ENCODE peak calls at places on chromosomes 11 and 22, in ten cellular contexts. One of them, this sample, is unnamed. For H3K4me1 and H3K9me2, the result is how much of the 10 kb centered on the place peaks cover.

GRCh38 chr11:26993965-26994446 is at the start of gene FIBIN:
- DNase-seq in GM23338: peak
- DNase-seq in OCI-LY7: no peak
- DNase-seq in MM.1S: no peak
- DNase-seq in Karpas-422: no peak
- DNase-seq in PC-3: no peak
- DNase-seq in hepatocyte: peak
- DNase-seq in GM23248: peak
- DNase-seq in SK-N-SH: no peak
- DNase-seq in HCT116: no peak
- DNase-seq in this sample: no peak

GRCh38 chr11:95534809-95535208 is 254.8 kb downstream of the FAM76B start:
- DNase-seq in MM.1S: no peak
- DNase-seq in SK-N-SH: no peak
- DNase-seq in OCI-LY7: no peak
- DNase-seq in GM23248: no peak
- DNase-seq in GM23338: no peak
- DNase-seq in PC-3: no peak
- DNase-seq in Karpas-422: no peak
- DNase-seq in HCT116: no peak
- DNase-seq in hepatocyte: no peak
- DNase-seq in this sample: no peak

GRCh38 chr22:30275625-30276024 is 9.0 kb upstream of the OSM start:
- DNase-seq in HCT116: no peak
- DNase-seq in GM23248: no peak
- DNase-seq in Karpas-422: no peak
- DNase-seq in SK-N-SH: no peak
- DNase-seq in MM.1S: no peak
- DNase-seq in hepatocyte: no peak
- DNase-seq in PC-3: no peak
- DNase-seq in GM23338: no peak
- DNase-seq in OCI-LY7: peak
- DNase-seq in this sample: no peak

GRCh38 chr11:121555172-121555571 is 102.4 kb upstream of the SORL1-AS1 start:
- DNase-seq in hepatocyte: no peak
- DNase-seq in GM23338: no peak
- DNase-seq in PC-3: no peak
- DNase-seq in OCI-LY7: no peak
- DNase-seq in MM.1S: no peak
- DNase-seq in HCT116: no peak
- DNase-seq in GM23248: no peak
- DNase-seq in SK-N-SH: peak
- DNase-seq in Karpas-422: no peak
- DNase-seq in this sample: no peak

GRCh38 chr22:49614966-49615965 is 212.4 kb downstream of the BRD1 start:
- DNase-seq in MM.1S: no peak
- DNase-seq in GM23338: no peak
- DNase-seq in HCT116: no peak
- DNase-seq in hepatocyte: no peak
- DNase-seq in Karpas-422: no peak
- DNase-seq in PC-3: no peak
- DNase-seq in OCI-LY7: no peak
- DNase-seq in SK-N-SH: no peak
- DNase-seq in GM23248: no peak
- DNase-seq in this sample: no peak

GRCh38 chr11:119115484-119116234 is 5.7 kb upstream of the HINFP start:
- DNase-seq in MM.1S: no peak
- DNase-seq in SK-N-SH: no peak
- DNase-seq in HCT116: no peak
- DNase-seq in GM23338: peak
- DNase-seq in Karpas-422: peak
- DNase-seq in hepatocyte: no peak
- DNase-seq in PC-3: no peak
- DNase-seq in GM23248: no peak
- DNase-seq in OCI-LY7: no peak
- DNase-seq in this sample: no peak

GRCh38 chr11:83424376-83425136 is 138.4 kb upstream of the CCDC90B start:
- DNase-seq in GM23338: no peak
- DNase-seq in Karpas-422: no peak
- DNase-seq in PC-3: no peak
- DNase-seq in SK-N-SH: no peak
- DNase-seq in hepatocyte: no peak
- DNase-seq in GM23248: no peak
- DNase-seq in HCT116: no peak
- DNase-seq in OCI-LY7: no peak
- DNase-seq in MM.1S: no peak
- DNase-seq in this sample: no peak

GRCh38 chr11:111820059-111820375 is 51.4 kb downstream of the ALG9 start:
- DNase-seq in hepatocyte: no peak
- DNase-seq in Karpas-422: no peak
- DNase-seq in GM23248: no peak
- DNase-seq in MM.1S: no peak
- DNase-seq in GM23338: no peak
- DNase-seq in PC-3: no peak
- DNase-seq in OCI-LY7: no peak
- DNase-seq in HCT116: no peak
- DNase-seq in SK-N-SH: no peak
- DNase-seq in this sample: no peak

GRCh38 chr22:41538583-41538982 is 5.7 kb downstream of the POLR3H start:
- DNase-seq in Karpas-422: no peak
- DNase-seq in GM23338: no peak
- DNase-seq in OCI-LY7: no peak
- DNase-seq in HCT116: no peak
- DNase-seq in SK-N-SH: no peak
- DNase-seq in GM23248: no peak
- DNase-seq in hepatocyte: no peak
- DNase-seq in MM.1S: no peak
- DNase-seq in PC-3: no peak
- DNase-seq in this sample: no peak

GRCh38 chr22:44033287-44033686 is 9.2 kb downstream of the PARVB start:
- DNase-seq in OCI-LY7: no peak
- DNase-seq in MM.1S: no peak
- DNase-seq in SK-N-SH: no peak
- DNase-seq in PC-3: no peak
- DNase-seq in GM23248: no peak
- DNase-seq in hepatocyte: no peak
- DNase-seq in HCT116: no peak
- DNase-seq in Karpas-422: no peak
- DNase-seq in GM23338: no peak
- DNase-seq in this sample: no peak
- H3K4me1 ChIP-seq in OCI-LY7: under half
- H3K4me1 ChIP-seq in MM.1S: under half
- H3K4me1 ChIP-seq in SK-N-SH: under half
- H3K4me1 ChIP-seq in PC-3: under half
- H3K4me1 ChIP-seq in GM23248: under half
- H3K4me1 ChIP-seq in hepatocyte: under half
- H3K4me1 ChIP-seq in HCT116: under half
- H3K4me1 ChIP-seq in Karpas-422: under half
- H3K4me1 ChIP-seq in GM23338: under half
- H3K4me1 ChIP-seq in this sample: under half

DNA sequence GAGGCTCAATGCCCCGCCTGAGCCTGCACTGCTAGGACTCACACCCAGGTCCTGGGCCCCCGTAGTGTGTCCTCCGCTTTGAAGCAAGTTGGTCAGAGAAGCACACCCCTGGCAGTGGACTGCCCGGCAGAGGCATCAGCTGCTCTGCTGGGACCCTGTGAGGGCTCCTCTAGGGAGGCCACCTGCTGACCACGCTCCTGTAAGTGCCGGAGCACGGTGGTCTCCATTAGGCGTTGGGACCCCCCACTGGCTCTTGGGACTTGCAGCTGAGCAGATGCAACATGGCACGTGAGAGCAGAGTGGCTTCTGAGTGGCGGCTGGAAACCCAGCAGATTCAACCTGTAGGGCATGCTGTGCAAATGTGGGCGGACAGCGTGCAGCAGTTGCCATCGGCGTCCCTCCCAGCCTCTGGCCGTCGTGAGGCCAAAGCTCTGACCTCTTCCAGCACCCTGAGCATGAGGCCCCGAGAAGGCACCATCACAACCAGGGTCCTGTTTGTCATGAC is 16.9 kb downstream of the MRGPRG start:
- DNase-seq in GM23248: no peak
- DNase-seq in OCI-LY7: no peak
- DNase-seq in hepatocyte: no peak
- DNase-seq in GM23338: no peak
- DNase-seq in MM.1S: no peak
- DNase-seq in HCT116: no peak
- DNase-seq in Karpas-422: no peak
- DNase-seq in PC-3: no peak
- DNase-seq in SK-N-SH: peak
- DNase-seq in this sample: no peak
- H3K9me2 ChIP-seq in GM23248: under half
- H3K9me2 ChIP-seq in OCI-LY7: under half
- H3K9me2 ChIP-seq in hepatocyte: under half
- H3K9me2 ChIP-seq in GM23338: under half
- H3K9me2 ChIP-seq in MM.1S: under half
- H3K9me2 ChIP-seq in HCT116: under half
- H3K9me2 ChIP-seq in Karpas-422: under half
- H3K9me2 ChIP-seq in PC-3: under half
- H3K9me2 ChIP-seq in SK-N-SH: under half
- H3K9me2 ChIP-seq in this sample: under half

GRCh38 chr11:35163707-35164496 is 24.9 kb downstream of the CD44 start:
- DNase-seq in MM.1S: peak
- DNase-seq in SK-N-SH: no peak
- DNase-seq in PC-3: no peak
- DNase-seq in OCI-LY7: peak
- DNase-seq in hepatocyte: no peak
- DNase-seq in GM23248: no peak
- DNase-seq in GM23338: peak
- DNase-seq in HCT116: no peak
- DNase-seq in Karpas-422: peak
- DNase-seq in this sample: no peak

GRCh38 chr11:35165416-35166368 is 26.7 kb downstream of the CD44 start:
- DNase-seq in hepatocyte: no peak
- DNase-seq in OCI-LY7: peak
- DNase-seq in GM23338: no peak
- DNase-seq in GM23248: peak
- DNase-seq in Karpas-422: no peak
- DNase-seq in HCT116: no peak
- DNase-seq in MM.1S: peak
- DNase-seq in SK-N-SH: no peak
- DNase-seq in PC-3: peak
- DNase-seq in this sample: peak

GRCh38 chr11:35168606-35169200 is 29.7 kb downstream of the CD44 start:
- DNase-seq in hepatocyte: no peak
- DNase-seq in HCT116: no peak
- DNase-seq in MM.1S: no peak
- DNase-seq in PC-3: no peak
- DNase-seq in Karpas-422: no peak
- DNase-seq in GM23248: no peak
- DNase-seq in OCI-LY7: no peak
- DNase-seq in SK-N-SH: no peak
- DNase-seq in GM23338: no peak
- DNase-seq in this sample: no peak

GRCh38 chr11:35167451-35167954 is 28.5 kb downstream of the CD44 start:
- DNase-seq in Karpas-422: no peak
- DNase-seq in SK-N-SH: no peak
- DNase-seq in GM23338: no peak
- DNase-seq in hepatocyte: no peak
- DNase-seq in OCI-LY7: no peak
- DNase-seq in PC-3: no peak
- DNase-seq in MM.1S: no peak
- DNase-seq in GM23248: peak
- DNase-seq in HCT116: no peak
- DNase-seq in this sample: no peak

DNA sequence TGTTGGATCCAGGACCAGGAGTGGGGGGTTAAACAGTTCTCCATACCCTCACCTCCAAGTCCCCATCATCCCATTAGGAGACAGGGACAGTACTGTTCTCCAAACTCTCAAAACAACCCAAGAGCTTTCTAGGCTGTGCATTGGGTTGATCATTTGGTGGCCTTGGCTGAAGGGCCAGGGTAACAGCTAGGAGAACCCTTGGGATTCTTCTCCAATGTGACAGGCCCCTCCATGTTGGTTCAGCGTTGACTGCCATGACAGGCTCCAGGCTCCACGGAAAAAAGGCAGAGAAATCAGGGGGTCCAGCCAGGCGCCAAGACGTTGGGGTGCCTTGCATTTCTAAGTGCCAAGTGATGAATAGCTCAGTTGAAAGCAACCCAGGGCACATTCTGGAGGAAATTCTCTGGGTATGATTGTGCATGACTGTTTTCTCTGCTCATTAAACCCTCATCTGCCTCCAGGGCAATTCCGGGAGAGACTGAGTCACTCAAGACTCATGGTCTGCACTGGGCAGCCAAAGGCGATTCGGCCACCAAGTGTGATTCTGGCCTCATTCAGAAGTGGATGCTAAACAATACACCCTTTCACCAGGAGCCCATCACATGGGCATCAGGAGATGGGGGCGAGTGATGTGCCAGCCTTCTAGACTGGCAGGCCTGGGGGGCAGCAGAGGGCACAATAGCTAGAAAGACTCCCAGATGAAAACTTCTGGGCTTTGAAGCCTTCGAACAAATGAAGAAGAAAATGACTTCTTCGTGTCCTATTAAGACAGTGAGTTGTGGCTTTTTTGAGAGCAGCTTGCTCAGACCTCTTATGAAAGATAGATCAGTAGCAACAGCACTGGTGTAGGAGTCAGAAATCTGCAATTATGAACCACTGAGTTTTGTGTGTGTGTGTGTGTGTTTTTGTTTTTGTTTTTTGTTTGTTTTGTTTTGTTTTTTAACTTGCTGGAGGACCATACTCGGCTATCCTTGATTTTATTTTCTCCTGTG is 27.7 kb downstream of the CD44 start:
- DNase-seq in hepatocyte: no peak
- DNase-seq in SK-N-SH: no peak
- DNase-seq in Karpas-422: no peak
- DNase-seq in MM.1S: peak
- DNase-seq in GM23338: no peak
- DNase-seq in PC-3: peak
- DNase-seq in OCI-LY7: no peak
- DNase-seq in HCT116: peak
- DNase-seq in GM23248: peak
- DNase-seq in this sample: peak
- H3K4me3 ChIP-seq in hepatocyte: no peak
- H3K4me3 ChIP-seq in SK-N-SH: no peak
- H3K4me3 ChIP-seq in Karpas-422: no peak
- H3K4me3 ChIP-seq in MM.1S: peak
- H3K4me3 ChIP-seq in GM23338: no peak
- H3K4me3 ChIP-seq in PC-3: peak
- H3K4me3 ChIP-seq in OCI-LY7: peak
- H3K4me3 ChIP-seq in HCT116: peak
- H3K4me3 ChIP-seq in GM23248: peak
- H3K4me3 ChIP-seq in this sample: peak

DNA sequence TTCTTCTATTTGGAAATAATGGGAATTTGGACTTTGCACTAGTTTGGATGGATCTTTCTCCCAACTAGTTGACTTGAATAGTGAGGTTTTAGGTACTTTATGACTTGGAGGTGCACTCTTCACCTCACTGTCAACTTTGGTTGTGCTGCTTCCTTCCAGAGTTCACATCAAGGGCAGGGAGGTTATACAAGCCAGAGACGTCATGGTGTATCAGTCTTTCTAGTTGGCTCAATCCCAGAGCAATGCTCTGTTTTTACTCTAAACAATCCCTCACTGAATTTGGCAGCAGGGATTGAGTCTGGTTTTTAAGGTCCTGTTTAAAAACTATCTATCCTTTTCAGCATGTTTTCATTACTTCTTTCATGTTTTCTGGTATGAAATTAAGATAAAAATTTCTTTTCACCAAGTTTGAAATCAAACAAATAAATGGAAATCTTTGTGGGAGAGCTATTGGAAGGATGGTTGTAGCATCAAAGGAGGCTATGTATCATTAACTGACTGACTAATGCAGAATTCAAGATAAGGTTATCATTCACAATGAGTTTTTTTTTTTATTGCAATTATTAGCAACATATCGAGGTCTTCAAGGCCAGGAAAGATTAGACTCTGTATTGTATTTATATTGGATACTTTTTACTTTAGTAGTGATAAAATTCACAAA is 28.0 kb upstream of the ZBED5 start:
- DNase-seq in OCI-LY7: no peak
- DNase-seq in hepatocyte: peak
- DNase-seq in GM23338: no peak
- DNase-seq in HCT116: no peak
- DNase-seq in SK-N-SH: peak
- DNase-seq in GM23248: peak
- DNase-seq in MM.1S: no peak
- DNase-seq in Karpas-422: no peak
- DNase-seq in PC-3: no peak
- DNase-seq in this sample: no peak
- H3K4me1 ChIP-seq in OCI-LY7: under half
- H3K4me1 ChIP-seq in hepatocyte: under half
- H3K4me1 ChIP-seq in GM23338: under half
- H3K4me1 ChIP-seq in HCT116: under half
- H3K4me1 ChIP-seq in SK-N-SH: under half
- H3K4me1 ChIP-seq in GM23248: under half
- H3K4me1 ChIP-seq in MM.1S: under half
- H3K4me1 ChIP-seq in Karpas-422: under half
- H3K4me1 ChIP-seq in PC-3: under half
- H3K4me1 ChIP-seq in this sample: under half

This sample was measured in PC-9.